ENCODE peak calls at places on chromosomes 6 and 20, in eight cellular contexts. One of them, this sample, is unnamed.
A peak's percentile ranks its signal among the peaks of the same experiment; 100 is the strongest.

GRCh38 chr20:18428490-18429173 is 38.2 kb downstream of the DZANK1 start:
- DNase-seq in OCI-LY7: no peak
- DNase-seq in A549: peak; percentile 19
- DNase-seq in kidney: peak; percentile 80
- DNase-seq in fibroblast of mammary gland: peak; percentile 37
- DNase-seq in lung: peak; percentile 55
- DNase-seq in left lung: no peak
- DNase-seq in cardiac fibroblast: peak; percentile 80
- DNase-seq in this sample: peak; percentile 40

GRCh38 chr6:46419576-46420002 is 71.7 kb downstream of the RCAN2 start:
- DNase-seq in OCI-LY7: peak; percentile 77
- DNase-seq in A549: peak; percentile 49
- DNase-seq in kidney: no peak
- DNase-seq in fibroblast of mammary gland: peak; percentile 80
- DNase-seq in lung: peak; percentile 44
- DNase-seq in left lung: peak; percentile 37
- DNase-seq in cardiac fibroblast: peak; percentile 79
- DNase-seq in this sample: peak; percentile 73

GRCh38 chr6:17493286-17493685 is 99.9 kb downstream of the CAP2 start:
- DNase-seq in OCI-LY7: no peak
- DNase-seq in A549: peak; percentile 11
- DNase-seq in kidney: no peak
- DNase-seq in fibroblast of mammary gland: peak; percentile 65
- DNase-seq in lung: no peak
- DNase-seq in left lung: no peak
- DNase-seq in cardiac fibroblast: peak; percentile 42
- DNase-seq in this sample: peak; percentile 87

GRCh38 chr6:168600381-168600780 is 159.4 kb downstream of the SMOC2 start:
- DNase-seq in OCI-LY7: no peak
- DNase-seq in A549: no peak
- DNase-seq in kidney: no peak
- DNase-seq in fibroblast of mammary gland: no peak
- DNase-seq in lung: no peak
- DNase-seq in left lung: no peak
- DNase-seq in cardiac fibroblast: no peak
- DNase-seq in this sample: no peak

GRCh38 chr20:12113468-12114371 is 196.0 kb downstream of the BTBD3 start:
- DNase-seq in OCI-LY7: no peak
- DNase-seq in A549: no peak
- DNase-seq in kidney: no peak
- DNase-seq in fibroblast of mammary gland: peak; percentile 79
- DNase-seq in lung: no peak
- DNase-seq in left lung: no peak
- DNase-seq in cardiac fibroblast: peak; percentile 90
- DNase-seq in this sample: peak; percentile 74

GRCh38 chr6:143337201-143337949 is 113.1 kb downstream of the ADAT2 start:
- DNase-seq in OCI-LY7: peak; percentile 47
- DNase-seq in A549: peak; percentile 37
- DNase-seq in kidney: no peak
- DNase-seq in fibroblast of mammary gland: no peak
- DNase-seq in lung: no peak
- DNase-seq in left lung: peak; percentile 36
- DNase-seq in cardiac fibroblast: peak; percentile 35
- DNase-seq in this sample: no peak

GRCh38 chr6:135888818-135889217 is 37.3 kb downstream of the PDE7B start:
- DNase-seq in OCI-LY7: no peak
- DNase-seq in A549: no peak
- DNase-seq in kidney: no peak
- DNase-seq in fibroblast of mammary gland: no peak
- DNase-seq in lung: no peak
- DNase-seq in left lung: no peak
- DNase-seq in cardiac fibroblast: no peak
- DNase-seq in this sample: no peak

GRCh38 chr20:47577271-47577670 is 75.6 kb downstream of the NCOA3 start:
- DNase-seq in OCI-LY7: no peak
- DNase-seq in A549: no peak
- DNase-seq in kidney: no peak
- DNase-seq in fibroblast of mammary gland: no peak
- DNase-seq in lung: no peak
- DNase-seq in left lung: no peak
- DNase-seq in cardiac fibroblast: no peak
- DNase-seq in this sample: no peak

GRCh38 chr6:13308332-13308731 is 20.0 kb downstream of the TBC1D7 start:
- DNase-seq in OCI-LY7: no peak
- DNase-seq in A549: no peak
- DNase-seq in kidney: no peak
- DNase-seq in fibroblast of mammary gland: no peak
- DNase-seq in lung: no peak
- DNase-seq in left lung: no peak
- DNase-seq in cardiac fibroblast: no peak
- DNase-seq in this sample: no peak

GRCh38 chr20:6583134-6583738 is 184.2 kb upstream of the BMP2 start:
- DNase-seq in OCI-LY7: peak; percentile 32
- DNase-seq in A549: peak; percentile 45
- DNase-seq in kidney: peak; percentile 71
- DNase-seq in fibroblast of mammary gland: peak; percentile 59
- DNase-seq in lung: peak; percentile 33
- DNase-seq in left lung: no peak
- DNase-seq in cardiac fibroblast: peak; percentile 77
- DNase-seq in this sample: peak; percentile 68

GRCh38 chr6:119862719-119863118 is 513.2 kb upstream of the MAN1A1 start:
- DNase-seq in OCI-LY7: no peak
- DNase-seq in A549: no peak
- DNase-seq in kidney: no peak
- DNase-seq in fibroblast of mammary gland: no peak
- DNase-seq in lung: no peak
- DNase-seq in left lung: no peak
- DNase-seq in cardiac fibroblast: no peak
- DNase-seq in this sample: no peak

GRCh38 chr6:169604076-169604475 is 97.8 kb downstream of the WDR27 start:
- DNase-seq in OCI-LY7: no peak
- DNase-seq in A549: no peak
- DNase-seq in kidney: no peak
- DNase-seq in fibroblast of mammary gland: no peak
- DNase-seq in lung: no peak
- DNase-seq in left lung: no peak
- DNase-seq in cardiac fibroblast: no peak
- DNase-seq in this sample: no peak

GRCh38 chr6:3714768-3715167 is 36.7 kb downstream of the PXDC1 start:
- DNase-seq in OCI-LY7: no peak
- DNase-seq in A549: no peak
- DNase-seq in kidney: no peak
- DNase-seq in fibroblast of mammary gland: no peak
- DNase-seq in lung: no peak
- DNase-seq in left lung: no peak
- DNase-seq in cardiac fibroblast: no peak
- DNase-seq in this sample: no peak
- H3K4me3 ChIP-seq in OCI-LY7: no peak overlapping the region
- H3K4me3 ChIP-seq in A549: no peak overlapping the region
- H3K4me3 ChIP-seq in kidney: no peak overlapping the region
- H3K4me3 ChIP-seq in fibroblast of mammary gland: no peak overlapping the region
- H3K4me3 ChIP-seq in lung: no peak overlapping the region
- H3K4me3 ChIP-seq in left lung: no peak overlapping the region
- H3K4me3 ChIP-seq in cardiac fibroblast: no peak overlapping the region
- H3K4me3 ChIP-seq in this sample: no peak overlapping the region

GRCh38 chr20:297098-297924 is at the start of gene ZCCHC3:
- DNase-seq in OCI-LY7: peak; percentile 95
- DNase-seq in A549: peak; percentile 95
- DNase-seq in kidney: peak; percentile 96
- DNase-seq in fibroblast of mammary gland: peak; percentile 93
- DNase-seq in lung: peak; percentile 91
- DNase-seq in left lung: peak; percentile 91
- DNase-seq in cardiac fibroblast: peak; percentile 98
- DNase-seq in this sample: peak; percentile 97
- TF ChIP-seq CTCF in OCI-LY7: peak; percentile 23
- TF ChIP-seq CTCF in A549: peak; percentile 31
- TF ChIP-seq CTCF in kidney: peak; percentile 5
- TF ChIP-seq CTCF in fibroblast of mammary gland: no peak
- TF ChIP-seq CTCF in lung: no peak
- TF ChIP-seq CTCF in left lung: no peak
- TF ChIP-seq CTCF in cardiac fibroblast: no peak
- TF ChIP-seq CTCF in this sample: peak; percentile 10

DNA sequence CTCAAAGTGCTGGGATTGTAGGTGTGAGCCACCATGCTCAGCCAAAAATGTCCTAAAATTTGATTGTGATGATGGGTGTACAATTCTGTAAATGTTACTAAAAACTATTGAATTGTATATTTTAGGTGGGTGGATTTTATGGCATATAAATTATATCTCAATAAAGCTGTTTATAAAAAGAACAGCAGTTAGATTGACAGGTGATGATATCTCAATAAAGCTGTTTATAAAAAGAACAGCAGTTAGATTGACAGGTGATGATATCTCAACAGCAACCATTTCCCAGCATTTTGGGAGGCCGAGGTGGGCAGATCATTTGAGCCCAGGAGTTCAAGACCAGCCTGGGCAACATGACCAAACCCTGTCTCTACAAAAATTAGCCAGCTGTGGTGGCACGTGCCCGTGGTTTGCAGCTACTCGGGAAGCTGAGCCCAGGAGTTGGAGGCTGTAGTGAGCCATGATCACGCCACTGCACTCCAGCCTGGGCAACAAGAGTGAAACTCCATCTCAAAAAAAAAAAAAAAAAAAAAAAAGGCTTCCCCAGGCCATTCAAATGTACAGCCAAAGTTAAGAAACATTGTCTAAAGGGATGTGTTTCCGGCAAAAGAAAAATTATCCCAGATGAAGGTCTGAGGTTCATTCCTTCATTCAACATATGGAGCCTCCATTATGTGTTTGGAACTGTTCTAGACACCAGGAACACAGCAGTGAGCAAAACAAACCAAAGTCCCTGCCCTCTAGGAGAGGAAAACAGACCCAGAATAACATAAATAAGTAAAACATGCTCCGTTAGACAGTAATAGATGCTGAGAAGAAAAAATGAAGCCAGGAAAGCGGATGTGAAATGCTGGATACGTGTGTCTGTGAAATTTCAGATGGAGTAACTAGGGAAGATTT is 1.7 kb upstream of the RBCK1 start:
- DNase-seq in OCI-LY7: no peak
- DNase-seq in A549: no peak
- DNase-seq in kidney: no peak
- DNase-seq in fibroblast of mammary gland: no peak
- DNase-seq in lung: no peak
- DNase-seq in left lung: no peak
- DNase-seq in cardiac fibroblast: no peak
- DNase-seq in this sample: no peak
- H3K4me3 ChIP-seq in OCI-LY7: peak overlapping the region; percentile 69
- H3K4me3 ChIP-seq in A549: peak overlapping the region; percentile 48
- H3K4me3 ChIP-seq in kidney: no peak overlapping the region
- H3K4me3 ChIP-seq in fibroblast of mammary gland: no peak overlapping the region
- H3K4me3 ChIP-seq in lung: no peak overlapping the region
- H3K4me3 ChIP-seq in left lung: no peak overlapping the region
- H3K4me3 ChIP-seq in cardiac fibroblast: no peak overlapping the region
- H3K4me3 ChIP-seq in this sample: no peak overlapping the region

DNA sequence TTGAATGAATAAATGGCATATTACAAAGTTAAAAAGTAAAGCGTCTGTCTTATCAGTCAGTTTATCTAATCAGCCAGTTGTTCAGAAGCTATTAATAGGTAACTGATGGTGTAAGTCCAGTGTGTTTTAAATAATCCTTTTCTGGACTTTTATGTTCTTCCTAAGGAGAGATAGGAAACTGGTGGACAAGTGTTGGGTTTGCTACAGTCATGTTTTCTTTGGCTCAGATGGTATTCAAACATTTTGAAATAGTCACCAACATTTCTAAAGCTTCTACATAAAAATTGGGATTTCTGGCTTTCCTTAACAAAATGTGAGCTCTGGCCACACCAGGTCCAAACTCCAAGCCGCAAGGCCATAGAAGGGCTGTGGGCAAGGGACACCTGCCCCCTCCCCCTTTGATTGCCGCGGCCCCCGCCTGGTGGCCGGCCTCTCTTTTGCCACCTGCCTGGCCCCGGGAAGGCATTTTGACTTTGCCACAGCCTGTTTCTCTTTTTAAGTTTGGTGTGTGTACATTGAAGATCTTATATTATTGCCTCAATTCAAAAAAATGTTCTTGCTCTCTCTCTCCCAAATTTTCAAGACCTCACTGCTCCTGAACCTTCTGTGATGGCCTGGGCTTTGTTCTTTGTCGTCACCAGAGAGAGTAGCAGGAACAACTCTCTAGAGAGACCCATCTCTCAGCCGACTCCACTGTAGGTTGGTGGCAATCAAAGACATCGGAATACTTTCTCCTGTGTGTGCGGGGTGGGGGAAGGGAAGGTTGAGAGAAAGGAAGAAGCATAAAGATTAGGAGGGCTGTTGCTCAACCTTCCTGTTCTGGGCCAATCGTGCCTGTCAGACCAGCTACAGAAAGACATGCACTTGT is 84.0 kb upstream of the ZNF217 start:
- DNase-seq in OCI-LY7: no peak
- DNase-seq in A549: peak; percentile 66
- DNase-seq in kidney: no peak
- DNase-seq in fibroblast of mammary gland: no peak
- DNase-seq in lung: no peak
- DNase-seq in left lung: no peak
- DNase-seq in cardiac fibroblast: peak; percentile 77
- DNase-seq in this sample: no peak
- TF ChIP-seq CTCF in OCI-LY7: no peak
- TF ChIP-seq CTCF in A549: no peak
- TF ChIP-seq CTCF in kidney: no peak
- TF ChIP-seq CTCF in fibroblast of mammary gland: no peak
- TF ChIP-seq CTCF in lung: no peak
- TF ChIP-seq CTCF in left lung: no peak
- TF ChIP-seq CTCF in cardiac fibroblast: no peak
- TF ChIP-seq CTCF in this sample: no peak

GRCh38 chr6:167113935-167114910 is 8.7 kb upstream of the CCR6 start:
- DNase-seq in OCI-LY7: peak; percentile 96
- DNase-seq in A549: no peak
- DNase-seq in kidney: peak; percentile 81
- DNase-seq in fibroblast of mammary gland: no peak
- DNase-seq in lung: no peak
- DNase-seq in left lung: no peak
- DNase-seq in cardiac fibroblast: no peak
- DNase-seq in this sample: no peak
- H3K4me3 ChIP-seq in OCI-LY7: peak overlapping the region; percentile 44
- H3K4me3 ChIP-seq in A549: no peak overlapping the region
- H3K4me3 ChIP-seq in kidney: no peak overlapping the region
- H3K4me3 ChIP-seq in fibroblast of mammary gland: no peak overlapping the region
- H3K4me3 ChIP-seq in lung: no peak overlapping the region
- H3K4me3 ChIP-seq in left lung: no peak overlapping the region
- H3K4me3 ChIP-seq in cardiac fibroblast: no peak overlapping the region
- H3K4me3 ChIP-seq in this sample: no peak overlapping the region